ENCODE peak calls at places on chromosomes 3 and 15, in seven cellular contexts. One of them, this sample, is unnamed.

GRCh38 chr3:156664285-156665178 is 9.9 kb upstream of the TIPARP start:
- DNase-seq in neural progenitor cell: no peak
- DNase-seq in WERI-Rb-1: no peak
- DNase-seq in NT2/D1: no peak
- DNase-seq in Peyer's patch: no peak
- DNase-seq in RWPE2: no peak
- DNase-seq in A673: no peak
- DNase-seq in this sample: no peak

GRCh38 chr15:95996494-95996893 is 334.0 kb upstream of the NR2F2 start:
- DNase-seq in neural progenitor cell: no peak
- DNase-seq in WERI-Rb-1: no peak
- DNase-seq in NT2/D1: no peak
- DNase-seq in Peyer's patch: no peak
- DNase-seq in RWPE2: no peak
- DNase-seq in A673: no peak
- DNase-seq in this sample: no peak

GRCh38 chr15:60589728-60590127 is 110.8 kb upstream of the ICE2 start:
- DNase-seq in neural progenitor cell: no peak
- DNase-seq in WERI-Rb-1: no peak
- DNase-seq in NT2/D1: no peak
- DNase-seq in Peyer's patch: no peak
- DNase-seq in RWPE2: no peak
- DNase-seq in A673: no peak
- DNase-seq in this sample: no peak

GRCh38 chr15:88187195-88187594 is 69.3 kb downstream of the NTRK3 start:
- DNase-seq in neural progenitor cell: no peak
- DNase-seq in WERI-Rb-1: no peak
- DNase-seq in NT2/D1: no peak
- DNase-seq in Peyer's patch: no peak
- DNase-seq in RWPE2: no peak
- DNase-seq in A673: no peak
- DNase-seq in this sample: no peak

GRCh38 chr3:124887177-124887995 is at the start of gene ITGB5:
- DNase-seq in neural progenitor cell: peak; percentile 91
- DNase-seq in WERI-Rb-1: peak; percentile 80
- DNase-seq in NT2/D1: peak; percentile 69
- DNase-seq in Peyer's patch: peak; percentile 81
- DNase-seq in RWPE2: peak; percentile 82
- DNase-seq in A673: peak; percentile 82
- DNase-seq in this sample: peak; percentile 93

GRCh38 chr3:12308517-12308916 is 19.6 kb downstream of the PPARG start:
- DNase-seq in neural progenitor cell: no peak
- DNase-seq in WERI-Rb-1: no peak
- DNase-seq in NT2/D1: no peak
- DNase-seq in Peyer's patch: no peak
- DNase-seq in RWPE2: no peak
- DNase-seq in A673: peak; percentile 12
- DNase-seq in this sample: no peak

GRCh38 chr15:23566070-23567050 is 886 bp downstream of the MKRN3 start:
- DNase-seq in neural progenitor cell: no peak
- DNase-seq in WERI-Rb-1: peak; percentile 82
- DNase-seq in NT2/D1: no peak
- DNase-seq in Peyer's patch: no peak
- DNase-seq in RWPE2: no peak
- DNase-seq in A673: no peak
- DNase-seq in this sample: no peak

GRCh38 chr3:37129871-37130270 is 44.5 kb downstream of the LRRFIP2 start:
- DNase-seq in neural progenitor cell: no peak
- DNase-seq in WERI-Rb-1: no peak
- DNase-seq in NT2/D1: no peak
- DNase-seq in Peyer's patch: no peak
- DNase-seq in RWPE2: no peak
- DNase-seq in A673: no peak
- DNase-seq in this sample: no peak

GRCh38 chr3:4508048-4508981 is 15.2 kb downstream of the ITPR1 start:
- DNase-seq in neural progenitor cell: peak; percentile 34
- DNase-seq in WERI-Rb-1: no peak
- DNase-seq in NT2/D1: no peak
- DNase-seq in Peyer's patch: no peak
- DNase-seq in RWPE2: no peak
- DNase-seq in A673: no peak
- DNase-seq in this sample: peak; percentile 15

GRCh38 chr15:28881170-28881569 is 4.6 kb upstream of the APBA2 start:
- DNase-seq in neural progenitor cell: no peak
- DNase-seq in WERI-Rb-1: no peak
- DNase-seq in NT2/D1: no peak
- DNase-seq in Peyer's patch: no peak
- DNase-seq in RWPE2: no peak
- DNase-seq in A673: no peak
- DNase-seq in this sample: no peak

GRCh38 chr15:69573815-69574472 is 121.3 kb downstream of the RPLP1 start:
- DNase-seq in neural progenitor cell: no peak
- DNase-seq in WERI-Rb-1: no peak
- DNase-seq in NT2/D1: no peak
- DNase-seq in Peyer's patch: no peak
- DNase-seq in RWPE2: no peak
- DNase-seq in A673: no peak
- DNase-seq in this sample: no peak

GRCh38 chr3:46922871-46923558 is 45.5 kb downstream of the PTH1R start:
- DNase-seq in neural progenitor cell: no peak
- DNase-seq in WERI-Rb-1: no peak
- DNase-seq in NT2/D1: no peak
- DNase-seq in Peyer's patch: no peak
- DNase-seq in RWPE2: peak; percentile 46
- DNase-seq in A673: no peak
- DNase-seq in this sample: no peak

GRCh38 chr3:190912736-190913135 is 50.2 kb upstream of the GMNC start:
- DNase-seq in neural progenitor cell: no peak
- DNase-seq in WERI-Rb-1: no peak
- DNase-seq in NT2/D1: no peak
- DNase-seq in Peyer's patch: no peak
- DNase-seq in RWPE2: no peak
- DNase-seq in A673: no peak
- DNase-seq in this sample: no peak

GRCh38 chr3:115423170-115423569 is 200.1 kb upstream of the GAP43 start:
- DNase-seq in neural progenitor cell: no peak
- DNase-seq in WERI-Rb-1: no peak
- DNase-seq in NT2/D1: no peak
- DNase-seq in Peyer's patch: no peak
- DNase-seq in RWPE2: no peak
- DNase-seq in A673: no peak
- DNase-seq in this sample: no peak

GRCh38 chr3:145842302-145842897 is 318.6 kb downstream of the PLOD2 start:
- DNase-seq in neural progenitor cell: no peak
- DNase-seq in WERI-Rb-1: no peak
- DNase-seq in NT2/D1: no peak
- DNase-seq in Peyer's patch: no peak
- DNase-seq in RWPE2: no peak
- DNase-seq in A673: no peak
- DNase-seq in this sample: no peak

GRCh38 chr3:153350420-153350819 is 188.4 kb downstream of the RAP2B start:
- DNase-seq in neural progenitor cell: no peak
- DNase-seq in WERI-Rb-1: no peak
- DNase-seq in NT2/D1: no peak
- DNase-seq in Peyer's patch: no peak
- DNase-seq in RWPE2: no peak
- DNase-seq in A673: no peak
- DNase-seq in this sample: no peak

GRCh38 chr3:23710555-23710954 is 95.2 kb upstream of the UBE2E1 start:
- DNase-seq in neural progenitor cell: peak; percentile 11
- DNase-seq in WERI-Rb-1: no peak
- DNase-seq in NT2/D1: peak; percentile 70
- DNase-seq in Peyer's patch: no peak
- DNase-seq in RWPE2: no peak
- DNase-seq in A673: no peak
- DNase-seq in this sample: peak; percentile 23

GRCh38 chr3:48435774-48436476 is 4.0 kb downstream of the CCDC51 start:
- DNase-seq in neural progenitor cell: peak; percentile 91
- DNase-seq in WERI-Rb-1: peak; percentile 89
- DNase-seq in NT2/D1: peak; percentile 90
- DNase-seq in Peyer's patch: peak; percentile 95
- DNase-seq in RWPE2: peak; percentile 74
- DNase-seq in A673: peak; percentile 75
- DNase-seq in this sample: peak; percentile 92

GRCh38 chr15:44873103-44873502 is 83.4 kb upstream of the TERB2 start:
- DNase-seq in neural progenitor cell: no peak
- DNase-seq in WERI-Rb-1: no peak
- DNase-seq in NT2/D1: no peak
- DNase-seq in Peyer's patch: no peak
- DNase-seq in RWPE2: no peak
- DNase-seq in A673: no peak
- DNase-seq in this sample: no peak

GRCh38 chr15:64067564-64068030 is 21.3 kb upstream of the DAPK2 start:
- DNase-seq in neural progenitor cell: peak; percentile 81
- DNase-seq in WERI-Rb-1: peak; percentile 63
- DNase-seq in NT2/D1: peak; percentile 42
- DNase-seq in Peyer's patch: peak; percentile 87
- DNase-seq in RWPE2: no peak
- DNase-seq in A673: peak; percentile 86
- DNase-seq in this sample: peak; percentile 83

GRCh38 chr3:13011369-13012227 is 61.6 kb downstream of the IQSEC1 start:
- DNase-seq in neural progenitor cell: peak; percentile 49
- DNase-seq in WERI-Rb-1: no peak
- DNase-seq in NT2/D1: no peak
- DNase-seq in Peyer's patch: peak; percentile 95
- DNase-seq in RWPE2: no peak
- DNase-seq in A673: no peak
- DNase-seq in this sample: peak; percentile 69

GRCh38 chr3:66092175-66092990 is 53.7 kb upstream of the MAGI1 start:
- DNase-seq in neural progenitor cell: no peak
- DNase-seq in WERI-Rb-1: no peak
- DNase-seq in NT2/D1: no peak
- DNase-seq in Peyer's patch: no peak
- DNase-seq in RWPE2: no peak
- DNase-seq in A673: peak; percentile 12
- DNase-seq in this sample: no peak

GRCh38 chr15:40873625-40874561 is at the start of gene RHOV:
- DNase-seq in neural progenitor cell: peak; percentile 86
- DNase-seq in WERI-Rb-1: peak; percentile 93
- DNase-seq in NT2/D1: no peak
- DNase-seq in Peyer's patch: peak; percentile 88
- DNase-seq in RWPE2: peak; percentile 93
- DNase-seq in A673: peak; percentile 84
- DNase-seq in this sample: peak; percentile 94

GRCh38 chr3:19148768-19149091 is 420 bp downstream of the KCNH8 start:
- DNase-seq in neural progenitor cell: no peak
- DNase-seq in WERI-Rb-1: no peak
- DNase-seq in NT2/D1: no peak
- DNase-seq in Peyer's patch: no peak
- DNase-seq in RWPE2: no peak
- DNase-seq in A673: no peak
- DNase-seq in this sample: no peak
- H3K4me3 ChIP-seq in neural progenitor cell: peak overlapping the region; percentile 87
- H3K4me3 ChIP-seq in WERI-Rb-1: peak overlapping the region; percentile 97
- H3K4me3 ChIP-seq in NT2/D1: peak overlapping the region; percentile 72
- H3K4me3 ChIP-seq in Peyer's patch: peak overlapping the region; percentile 52
- H3K4me3 ChIP-seq in RWPE2: no peak overlapping the region
- H3K4me3 ChIP-seq in A673: no peak overlapping the region
- H3K4me3 ChIP-seq in this sample: peak overlapping the region; percentile 82

DNA sequence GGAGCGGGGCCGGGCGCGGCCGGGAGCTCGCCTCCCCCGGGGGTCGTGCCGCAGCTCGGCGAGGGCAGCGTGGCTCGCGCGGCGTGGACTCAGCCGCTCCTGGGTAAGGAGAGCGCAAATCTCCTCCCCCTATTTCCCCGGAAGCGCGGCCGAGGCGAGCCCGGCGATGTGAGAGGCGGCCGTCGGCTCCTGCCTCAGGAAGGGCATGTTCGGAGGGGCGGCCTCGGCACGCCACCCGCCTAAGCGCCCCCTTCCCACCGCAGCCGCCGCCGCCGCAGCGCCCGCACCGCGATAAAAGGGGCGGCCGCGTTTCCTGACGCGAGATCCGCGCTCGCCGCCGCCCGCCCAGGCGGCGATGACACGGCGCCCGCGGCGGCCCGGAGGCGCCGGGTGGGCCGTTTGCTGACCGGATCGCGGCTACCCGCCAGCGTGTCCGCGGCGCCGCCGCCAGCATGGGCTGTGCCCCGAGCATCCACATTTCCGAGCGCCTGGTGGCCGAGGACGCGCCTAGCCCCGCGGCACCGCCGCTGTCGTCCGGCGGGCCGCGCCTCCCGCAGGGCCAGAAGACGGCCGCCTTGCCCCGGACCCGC is at the start of gene PDE8A:
- DNase-seq in neural progenitor cell: peak; percentile 76
- DNase-seq in WERI-Rb-1: peak; percentile 48
- DNase-seq in NT2/D1: no peak
- DNase-seq in Peyer's patch: peak; percentile 79
- DNase-seq in RWPE2: no peak
- DNase-seq in A673: peak; percentile 70
- DNase-seq in this sample: peak; percentile 83
- H3K27me3 ChIP-seq in neural progenitor cell: peaks cover 77% of the 10 kb centered on the region
- H3K27me3 ChIP-seq in WERI-Rb-1: no peaks in the 10 kb centered on the region
- H3K27me3 ChIP-seq in NT2/D1: peaks cover 50% of the 10 kb centered on the region
- H3K27me3 ChIP-seq in Peyer's patch: no peaks in the 10 kb centered on the region
- H3K27me3 ChIP-seq in RWPE2: no peaks in the 10 kb centered on the region
- H3K27me3 ChIP-seq in A673: no peaks in the 10 kb centered on the region
- H3K27me3 ChIP-seq in this sample: peaks cover 47% of the 10 kb centered on the region

GRCh38 chr3:64167346-64167745 is 57.9 kb downstream of the PRICKLE2 start:
- DNase-seq in neural progenitor cell: no peak
- DNase-seq in WERI-Rb-1: no peak
- DNase-seq in NT2/D1: no peak
- DNase-seq in Peyer's patch: no peak
- DNase-seq in RWPE2: no peak
- DNase-seq in A673: no peak
- DNase-seq in this sample: no peak
- H3K36me3 ChIP-seq in neural progenitor cell: no peaks in the 10 kb centered on the region
- H3K36me3 ChIP-seq in WERI-Rb-1: peaks cover 20% of the 10 kb centered on the region
- H3K36me3 ChIP-seq in NT2/D1: peaks cover 16% of the 10 kb centered on the region
- H3K36me3 ChIP-seq in Peyer's patch: no peaks in the 10 kb centered on the region
- H3K36me3 ChIP-seq in RWPE2: no peaks in the 10 kb centered on the region
- H3K36me3 ChIP-seq in A673: no peaks in the 10 kb centered on the region
- H3K36me3 ChIP-seq in this sample: no peaks in the 10 kb centered on the region

GRCh38 chr3:18562364-18563154 is 137.4 kb upstream of the SATB1 start:
- DNase-seq in neural progenitor cell: no peak
- DNase-seq in WERI-Rb-1: no peak
- DNase-seq in NT2/D1: no peak
- DNase-seq in Peyer's patch: no peak
- DNase-seq in RWPE2: no peak
- DNase-seq in A673: no peak
- DNase-seq in this sample: no peak

GRCh38 chr3:18556503-18556902 is 131.4 kb upstream of the SATB1 start:
- DNase-seq in neural progenitor cell: no peak
- DNase-seq in WERI-Rb-1: no peak
- DNase-seq in NT2/D1: no peak
- DNase-seq in Peyer's patch: peak; percentile 47
- DNase-seq in RWPE2: no peak
- DNase-seq in A673: no peak
- DNase-seq in this sample: no peak

GRCh38 chr3:18558526-18558925 is 133.4 kb upstream of the SATB1 start:
- DNase-seq in neural progenitor cell: no peak
- DNase-seq in WERI-Rb-1: no peak
- DNase-seq in NT2/D1: no peak
- DNase-seq in Peyer's patch: no peak
- DNase-seq in RWPE2: no peak
- DNase-seq in A673: no peak
- DNase-seq in this sample: no peak

GRCh38 chr3:18556001-18556408 is 130.9 kb upstream of the SATB1 start:
- DNase-seq in neural progenitor cell: no peak
- DNase-seq in WERI-Rb-1: no peak
- DNase-seq in NT2/D1: no peak
- DNase-seq in Peyer's patch: no peak
- DNase-seq in RWPE2: no peak
- DNase-seq in A673: no peak
- DNase-seq in this sample: no peak

GRCh38 chr3:18559323-18559972 is 134.3 kb upstream of the SATB1 start:
- DNase-seq in neural progenitor cell: peak; percentile 76
- DNase-seq in WERI-Rb-1: peak; percentile 40
- DNase-seq in NT2/D1: peak; percentile 55
- DNase-seq in Peyer's patch: peak; percentile 71
- DNase-seq in RWPE2: no peak
- DNase-seq in A673: peak; percentile 71
- DNase-seq in this sample: peak; percentile 21
- H3K4me3 ChIP-seq in neural progenitor cell: no peak overlapping the region
- H3K4me3 ChIP-seq in WERI-Rb-1: no peak overlapping the region
- H3K4me3 ChIP-seq in NT2/D1: no peak overlapping the region
- H3K4me3 ChIP-seq in Peyer's patch: no peak overlapping the region
- H3K4me3 ChIP-seq in RWPE2: no peak overlapping the region
- H3K4me3 ChIP-seq in A673: no peak overlapping the region
- H3K4me3 ChIP-seq in this sample: no peak overlapping the region